ENCODE peak calls at places on chromosomes 12 and 14, in eight cellular contexts. V, U, N, R, O, M, J and S are unnamed samples.

GRCh38 chr12:26524862-26525465 is 308.0 kb downstream of the ITPR2 start:
- DNase-seq in V (peak), U (no peak), N (no peak), R (no peak), O (no peak), M (peak), J (no peak), S (peak)

GRCh38 chr14:95647926-95648325 is 38.3 kb upstream of the TCL1B start:
- DNase-seq in V (no peak), U (no peak), N (no peak), R (no peak), O (no peak), M (no peak), J (no peak), S (no peak)

GRCh38 chr12:52630609-52631200 is 12.3 kb upstream of the KRT73 start:
- DNase-seq in V (no peak), U (no peak), N (no peak), R (no peak), O (no peak), M (no peak), J (no peak), S (no peak)

GRCh38 chr14:90567191-90567590 is 170.4 kb downstream of the CALM1 start:
- DNase-seq in V (peak), U (no peak), N (no peak), R (no peak), O (no peak), M (no peak), J (no peak), S (no peak)

GRCh38 chr12:110846615-110847566 is at the start of gene CCDC63:
- DNase-seq in V (peak), U (no peak), N (no peak), R (no peak), O (no peak), M (peak), J (peak), S (peak)

GRCh38 chr12:51923506-51924365 is 16.4 kb downstream of the ACVRL1 start:
- DNase-seq in V (no peak), U (no peak), N (peak), R (no peak), O (peak), M (peak), J (no peak), S (peak)

GRCh38 chr14:104285483-104285790 is 147.1 kb downstream of the KIF26A start:
- DNase-seq in V (no peak), U (no peak), N (no peak), R (no peak), O (no peak), M (no peak), J (no peak), S (no peak)

GRCh38 chr14:68952544-68953535 is 26.3 kb downstream of the ACTN1 start:
- DNase-seq in V (peak), U (no peak), N (no peak), R (no peak), O (no peak), M (peak), J (no peak), S (no peak)

GRCh38 chr14:100540141-100540925 is 46.9 kb downstream of the BEGAIN start:
- DNase-seq in V (no peak), U (no peak), N (no peak), R (no peak), O (no peak), M (no peak), J (no peak), S (no peak)

GRCh38 chr14:54356172-54356571 is 40.6 kb upstream of the CDKN3 start:
- DNase-seq in V (no peak), U (no peak), N (no peak), R (no peak), O (no peak), M (no peak), J (no peak), S (no peak)

GRCh38 chr14:22112004-22112403 is 438.4 kb upstream of the OR4E1 start:
- DNase-seq in V (no peak), U (no peak), N (peak), R (no peak), O (no peak), M (no peak), J (no peak), S (peak)

GRCh38 chr14:100571837-100572236 is 15.4 kb downstream of the BEGAIN start:
- DNase-seq in V (no peak), U (no peak), N (no peak), R (no peak), O (no peak), M (no peak), J (no peak), S (no peak)

GRCh38 chr14:24343795-24344660 is 4.2 kb upstream of the RIPK3 start:
- DNase-seq in V (no peak), U (no peak), N (no peak), R (no peak), O (no peak), M (no peak), J (no peak), S (no peak)

GRCh38 chr12:50934981-50935807 is 17.1 kb upstream of the HIGD1C start:
- DNase-seq in V (no peak), U (no peak), N (no peak), R (no peak), O (no peak), M (peak), J (no peak), S (no peak)

GRCh38 chr12:106840217-106840616 is 65.7 kb downstream of the RIC8B start:
- DNase-seq in V (peak), U (peak), N (no peak), R (no peak), O (no peak), M (peak), J (no peak), S (peak)

GRCh38 chr12:110766311-110767154 is 23.8 kb upstream of the PPP1CC start:
- DNase-seq in V (no peak), U (no peak), N (no peak), R (no peak), O (no peak), M (no peak), J (no peak), S (no peak)

GRCh38 chr12:45235087-45236025 is 19.5 kb downstream of the ANO6 start:
- DNase-seq in V (no peak), U (peak), N (no peak), R (no peak), O (no peak), M (peak), J (peak), S (peak)

GRCh38 chr12:61213646-61214045 is 1046.6 kb upstream of the USP15 start:
- DNase-seq in V (no peak), U (no peak), N (no peak), R (no peak), O (no peak), M (no peak), J (no peak), S (no peak)

GRCh38 chr14:93536945-93537344 is 106.2 kb downstream of the UNC79 start:
- DNase-seq in V (no peak), U (no peak), N (no peak), R (no peak), O (no peak), M (peak), J (no peak), S (peak)

GRCh38 chr14:48504921-48505320 is 829.5 kb upstream of the MDGA2 start:
- DNase-seq in V (no peak), U (no peak), N (no peak), R (no peak), O (no peak), M (no peak), J (no peak), S (no peak)

GRCh38 chr12:59084758-59085383 is 164.6 kb upstream of the LRIG3 start:
- DNase-seq in V (no peak), U (no peak), N (no peak), R (peak), O (no peak), M (no peak), J (no peak), S (no peak)

GRCh38 chr12:78241472-78241871 is 410.8 kb downstream of the NAV3 start:
- DNase-seq in V (no peak), U (no peak), N (no peak), R (peak), O (no peak), M (no peak), J (no peak), S (no peak)

GRCh38 chr12:19002192-19002591 is 127.3 kb upstream of the PLEKHA5 start:
- DNase-seq in V (peak), U (peak), N (no peak), R (no peak), O (no peak), M (peak), J (no peak), S (no peak)

GRCh38 chr12:54383041-54383609 is 1.4 kb downstream of the ZNF385A start:
- DNase-seq in V (peak), U (peak), N (no peak), R (no peak), O (no peak), M (peak), J (no peak), S (peak)

GRCh38 chr12:6347367-6348338 is 5.8 kb upstream of the TNFRSF1A start:
- DNase-seq in V (no peak), U (no peak), N (no peak), R (no peak), O (no peak), M (peak), J (no peak), S (peak)